ENCODE peak calls at places on chromosomes 3 and 15, in seven cellular contexts. R is progenitor cell of endocrine pancreas, D is foreskin fibroblast, Y is AG09319, U is suprapubic skin, K is transverse colon, C is upper lobe of left lung. I is an unnamed sample.

GRCh38 chr3:171055336-171056178 is 29.0 kb upstream of the SLC2A2 start:
- DNase-seq in R (no peak), D (no peak), Y (no peak), U (no peak), K (no peak), C (no peak), I (no peak)

GRCh38 chr3:12750658-12751071 is 8.4 kb downstream of the TMEM40 start:
- DNase-seq in R (no peak), D (peak), Y (peak), U (no peak), K (no peak), C (no peak), I (no peak)

GRCh38 chr3:44885618-44886017 is 11.2 kb downstream of the TGM4 start:
- DNase-seq in R (no peak), D (peak), Y (peak), U (no peak), K (no peak), C (no peak), I (no peak)

GRCh38 chr3:135792174-135792573 is 173.4 kb upstream of the PPP2R3A start:
- DNase-seq in R (no peak), D (no peak), Y (no peak), U (no peak), K (no peak), C (no peak), I (no peak)

GRCh38 chr3:24999357-24999756 is 428.7 kb upstream of the RARB start:
- DNase-seq in R (no peak), D (no peak), Y (no peak), U (no peak), K (no peak), C (no peak), I (no peak)

GRCh38 chr3:32725721-32726120 is 40.7 kb downstream of the CNOT10 start:
- DNase-seq in R (no peak), D (no peak), Y (no peak), U (no peak), K (no peak), C (no peak), I (no peak)

GRCh38 chr15:45473068-45473467 is 49.5 kb downstream of the SLC30A4 start:
- DNase-seq in R (no peak), D (no peak), Y (no peak), U (no peak), K (no peak), C (no peak), I (no peak)

GRCh38 chr3:175432338-175433025 is 573.3 kb downstream of the NAALADL2 start:
- DNase-seq in R (no peak), D (peak), Y (peak), U (no peak), K (no peak), C (no peak), I (no peak)

GRCh38 chr3:76585794-76586392 is 454.0 kb upstream of the ROBO2 start:
- DNase-seq in R (no peak), D (no peak), Y (no peak), U (no peak), K (no peak), C (no peak), I (no peak)

GRCh38 chr3:129260606-129261005 is 11.2 kb downstream of the COPG1 start:
- DNase-seq in R (no peak), D (no peak), Y (no peak), U (peak), K (no peak), C (no peak), I (no peak)

GRCh38 chr15:89442671-89443307 is 53.6 kb downstream of the RHCG start:
- DNase-seq in R (peak), D (peak), Y (no peak), U (no peak), K (peak), C (no peak), I (peak)

GRCh38 chr3:164608554-164609276 is 469.6 kb downstream of the SI start:
- DNase-seq in R (no peak), D (no peak), Y (no peak), U (no peak), K (no peak), C (no peak), I (no peak)

DNA sequence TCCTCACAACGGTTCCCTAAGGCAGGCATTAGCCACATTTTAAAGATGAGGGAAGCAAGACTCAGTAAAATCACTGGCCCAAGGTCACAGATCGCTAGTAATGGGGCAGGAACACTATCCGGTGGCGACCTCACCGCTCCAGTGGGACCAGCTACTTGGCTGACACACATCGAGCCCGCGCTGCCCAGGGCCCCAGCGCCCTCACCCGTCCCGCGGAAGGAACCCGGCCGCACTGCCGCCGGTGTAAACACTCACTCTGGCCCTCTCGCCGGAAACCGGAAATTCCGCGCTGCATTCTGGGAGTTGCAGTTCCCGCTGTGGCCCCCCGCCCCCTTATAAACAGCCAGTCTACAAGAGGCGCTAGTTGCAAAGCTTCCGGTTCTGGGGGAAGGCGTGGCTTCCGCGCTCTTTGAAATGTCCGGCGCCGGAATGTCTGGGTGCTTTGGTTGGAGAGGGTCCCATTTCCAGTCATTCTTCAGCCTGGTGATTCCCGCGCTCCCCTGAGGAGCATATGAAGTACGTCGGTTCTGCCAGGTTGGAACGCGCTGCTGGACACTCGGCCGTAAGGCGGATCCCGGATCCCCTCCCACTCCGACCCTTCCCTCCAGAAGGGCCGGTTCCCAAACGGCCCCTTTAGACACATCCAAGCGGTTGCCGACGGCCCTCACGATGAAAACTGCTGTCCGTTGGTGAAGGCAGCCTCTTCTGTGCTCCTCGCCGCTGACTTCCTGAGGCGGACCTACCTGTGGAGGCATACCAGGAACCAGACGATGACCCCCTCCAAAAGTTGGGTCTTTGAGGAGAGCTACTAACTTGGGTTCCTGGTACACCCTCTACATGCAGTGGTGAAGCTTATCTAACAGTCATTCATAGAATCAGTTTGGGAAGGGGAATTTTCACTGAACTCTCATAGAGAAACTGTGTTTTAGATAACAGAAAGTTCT is at the start of gene UBL7:
- DNase-seq in R (peak), D (peak), Y (peak), U (peak), K (peak), C (peak), I (peak)
- TF ChIP-seq CTCF in R (no peak), D (peak), Y (peak), U (no peak), K (no peak), C (peak), I (no peak)

DNA sequence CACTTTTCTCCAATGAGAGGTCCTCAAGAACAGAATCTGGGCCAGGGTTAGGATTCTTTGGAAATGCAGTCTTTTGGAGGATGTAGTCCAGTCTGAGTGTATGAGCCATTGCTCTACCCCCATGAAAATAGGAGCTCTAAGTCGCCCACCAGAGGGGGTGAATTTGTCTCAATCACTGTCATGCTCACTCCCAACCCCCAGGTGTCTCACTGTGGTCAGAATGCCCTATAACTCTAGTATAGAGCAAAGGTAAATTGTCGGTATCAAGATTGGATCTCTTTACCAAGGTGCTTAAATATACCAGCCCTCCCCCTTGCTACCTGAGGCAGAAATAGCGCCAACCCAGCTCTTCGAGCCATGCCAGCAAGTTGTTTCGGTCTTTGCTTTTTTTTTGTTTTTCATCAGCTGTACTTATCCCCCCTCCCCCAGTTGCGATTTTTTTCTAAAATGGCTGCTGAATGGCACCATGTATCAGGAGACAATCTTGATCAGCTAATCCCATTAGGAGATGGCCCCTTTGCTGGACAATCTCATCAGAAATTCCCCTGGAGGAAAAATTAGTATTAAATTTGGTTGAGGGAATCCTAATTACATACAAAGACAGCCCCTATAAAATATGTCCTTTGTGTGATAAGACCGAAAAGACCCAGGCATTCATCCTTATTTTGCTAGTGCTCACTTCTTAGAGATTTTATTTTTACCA is 130.7 kb downstream of the EBLN2 start:
- DNase-seq in R (no peak), D (no peak), Y (no peak), U (no peak), K (no peak), C (no peak), I (no peak)
- TF ChIP-seq CTCF in R (peak), D (no peak), Y (no peak), U (no peak), K (peak), C (no peak), I (no peak)

GRCh38 chr3:80682951-80683350 is 915.2 kb upstream of the ROBO1 start:
- DNase-seq in R (no peak), D (no peak), Y (no peak), U (no peak), K (no peak), C (no peak), I (no peak)

GRCh38 chr3:80688814-80689213 is 921.0 kb upstream of the ROBO1 start:
- DNase-seq in R (no peak), D (no peak), Y (no peak), U (no peak), K (no peak), C (no peak), I (no peak)
- TF ChIP-seq CTCF in R (peak), D (no peak), Y (peak), U (no peak), K (peak), C (no peak), I (peak)

DNA sequence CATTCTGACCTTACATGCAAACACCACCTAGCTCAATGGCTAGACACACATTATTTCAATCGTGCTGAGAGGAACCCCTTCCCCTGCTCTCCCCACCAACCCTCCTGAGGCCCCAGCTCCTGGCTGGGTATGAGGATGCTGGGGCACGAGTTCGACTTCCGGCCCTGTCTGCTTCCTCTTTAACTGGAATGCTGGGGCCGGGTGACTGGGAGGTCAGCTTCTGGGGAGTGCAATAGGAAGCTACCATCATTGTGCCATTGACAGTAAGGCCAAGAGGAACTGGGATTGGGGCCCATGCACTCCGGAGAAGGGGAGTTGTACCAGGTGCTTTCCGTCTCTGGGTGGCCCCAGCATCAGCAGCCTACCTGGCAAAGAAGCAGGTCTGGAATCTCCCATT is 15.6 kb upstream of the TLE3 start:
- DNase-seq in R (no peak), D (no peak), Y (no peak), U (no peak), K (peak), C (no peak), I (no peak)
- TF ChIP-seq CTCF in R (no peak), D (no peak), Y (no peak), U (no peak), K (no peak), C (no peak), I (no peak)

DNA sequence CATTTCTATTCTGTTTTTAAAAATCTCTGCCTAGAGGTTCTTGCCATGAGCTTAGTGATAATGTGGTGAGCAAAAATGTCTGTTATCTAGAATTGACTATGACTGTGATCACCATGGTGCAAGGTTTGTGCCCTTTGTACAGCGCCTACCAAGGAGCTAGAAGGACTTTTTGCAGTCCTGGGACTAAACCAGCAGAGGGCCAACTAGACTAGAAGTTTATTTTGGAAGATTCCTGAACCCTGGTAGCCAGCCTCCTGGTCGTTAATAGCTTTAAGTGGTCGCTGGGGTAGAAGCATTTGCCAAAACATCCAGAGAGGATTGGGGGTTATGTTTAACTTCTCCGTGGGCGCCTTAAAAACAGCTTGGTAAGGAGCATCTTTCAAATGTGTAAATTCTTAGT is 7.8 kb downstream of the SCG5 start:
- DNase-seq in R (no peak), D (no peak), Y (no peak), U (no peak), K (no peak), C (no peak), I (no peak)
- TF ChIP-seq CTCF in R (peak), D (peak), Y (peak), U (no peak), K (no peak), C (no peak), I (no peak)

GRCh38 chr3:17140670-17141505 is 256.1 kb downstream of the PLCL2 start:
- DNase-seq in R (no peak), D (no peak), Y (peak), U (no peak), K (no peak), C (no peak), I (no peak)
- TF ChIP-seq CTCF in R (no peak), D (no peak), Y (no peak), U (no peak), K (no peak), C (no peak), I (no peak)

DNA sequence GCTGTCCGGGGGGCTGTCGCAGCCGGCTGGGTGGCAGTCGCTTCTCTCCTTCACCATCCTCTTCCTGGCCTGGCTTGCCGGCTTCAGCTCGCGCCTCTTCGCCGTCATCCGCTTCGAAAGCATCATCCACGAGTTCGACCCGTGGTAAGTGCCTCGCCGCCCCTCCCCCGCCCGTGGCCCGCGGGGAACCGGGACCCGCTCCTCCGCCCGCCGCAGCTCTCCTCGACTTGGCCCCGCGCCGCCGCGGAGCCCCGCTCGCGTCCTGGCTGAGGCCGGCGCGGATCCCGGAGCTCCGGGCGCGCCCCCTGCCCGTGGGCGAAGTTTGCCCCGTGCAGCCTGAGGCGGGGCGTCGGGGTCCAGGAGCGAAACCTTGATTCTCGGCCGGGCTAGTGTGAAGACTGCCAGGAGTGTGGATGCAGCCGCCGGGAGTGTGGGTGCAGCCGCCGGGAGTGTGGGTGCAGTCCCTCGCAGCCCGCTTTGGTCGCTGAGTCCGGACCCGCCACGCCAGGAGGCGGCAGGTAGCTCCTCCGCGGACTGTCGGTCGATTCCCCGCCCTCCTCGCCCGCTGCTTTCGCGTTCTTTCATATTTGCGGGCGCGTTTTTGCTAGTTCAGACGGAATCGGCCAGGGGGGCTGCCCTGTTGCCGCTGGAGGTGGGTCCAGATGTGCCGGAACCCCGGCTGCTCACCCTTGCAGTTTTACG is 595 bp downstream of the STT3B start:
- DNase-seq in R (peak), D (no peak), Y (no peak), U (peak), K (peak), C (peak), I (peak)
- TF ChIP-seq CTCF in R (peak), D (no peak), Y (no peak), U (no peak), K (no peak), C (no peak), I (no peak)

GRCh38 chr15:59524331-59524731 is 86.3 kb downstream of the FAM81A start:
- DNase-seq in R (no peak), D (no peak), Y (no peak), U (no peak), K (no peak), C (no peak), I (no peak)

GRCh38 chr15:59521443-59521842 is 83.5 kb downstream of the FAM81A start:
- DNase-seq in R (no peak), D (no peak), Y (no peak), U (no peak), K (no peak), C (no peak), I (no peak)

GRCh38 chr15:59523702-59524101 is 85.7 kb downstream of the FAM81A start:
- DNase-seq in R (no peak), D (no peak), Y (no peak), U (no peak), K (no peak), C (no peak), I (no peak)

GRCh38 chr15:59519329-59519728 is 81.3 kb downstream of the FAM81A start:
- DNase-seq in R (no peak), D (no peak), Y (no peak), U (no peak), K (no peak), C (no peak), I (no peak)

DNA sequence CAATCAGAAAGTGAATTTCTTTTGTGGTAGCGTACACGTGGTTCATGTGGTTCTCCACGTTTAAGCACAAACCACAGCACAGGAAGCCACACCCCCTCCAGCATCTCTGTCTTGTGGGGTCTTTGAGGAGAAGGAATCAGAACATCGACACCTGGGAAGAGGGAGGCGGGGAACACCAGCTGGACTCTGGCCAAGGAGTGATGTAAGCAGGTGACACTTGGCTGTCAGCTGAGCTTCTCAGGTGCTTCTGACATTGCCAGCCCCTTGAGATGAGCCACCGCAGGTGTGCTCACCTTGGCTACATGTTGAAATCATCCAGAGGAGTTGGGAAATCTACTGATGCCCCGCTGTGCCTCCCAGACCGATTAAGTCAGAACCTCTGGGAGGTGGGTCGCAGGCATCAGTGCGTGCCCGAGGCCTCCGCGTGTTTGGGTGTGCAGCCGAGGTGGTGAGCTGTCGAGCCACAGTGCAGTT is 85.0 kb downstream of the FAM81A start:
- DNase-seq in R (no peak), D (no peak), Y (no peak), U (no peak), K (no peak), C (no peak), I (no peak)
- TF ChIP-seq CTCF in R (no peak), D (no peak), Y (no peak), U (no peak), K (no peak), C (no peak), I (no peak)